ENCODE peak calls at places on chromosomes 11 and 22, in five cellular contexts. Z is fibroblast of pulmonary artery; M is activated CD8-positive, alpha-beta T cell treated with anti-CD3 and anti-CD28 coated beads for 36 hours; A is A549; O is left lung. T is an unnamed sample.

GRCh38 chr11:74057251-74058151 is 48.6 kb upstream of the UCP3 start:
- DNase-seq in Z (peak), A (no peak), M (no peak), O (no peak), T (no peak)

GRCh38 chr11:33735426-33736147 is 636 bp downstream of the CD59 start:
- DNase-seq in Z (no peak), O (no peak), A (peak), M (peak), T (peak)

GRCh38 chr22:50092342-50092741 is 2.5 kb downstream of the MOV10L1 start:
- DNase-seq in O (no peak), A (no peak), M (no peak), Z (no peak), T (no peak)

GRCh38 chr22:40345801-40346177 is 511 bp upstream of the ADSL start:
- DNase-seq in O (peak), M (peak), A (no peak), Z (peak), T (peak)

GRCh38 chr11:130671801-130672700 is 223.6 kb downstream of the ADAMTS15 start:
- DNase-seq in M (no peak), Z (peak), A (peak), O (peak), T (peak)

GRCh38 chr22:19909350-19910179 is 32.0 kb upstream of the COMT start:
- DNase-seq in O (peak), M (peak), A (peak), Z (peak), T (peak)

GRCh38 chr11:79087238-79087956 is 353.4 kb downstream of the TENM4 start:
- DNase-seq in M (no peak), O (no peak), A (peak), Z (peak), T (peak)

GRCh38 chr11:64745219-64745522 is 1.2 kb upstream of the RASGRP2 start:
- DNase-seq in M (peak), O (peak), Z (no peak), A (no peak), T (peak)

GRCh38 chr11:47393163-47394049 is 15.0 kb upstream of the SLC39A13 start:
- DNase-seq in M (no peak), O (peak), Z (peak), A (no peak), T (peak)

GRCh38 chr22:39277135-39277607 is 32.4 kb upstream of the PDGFB start:
- DNase-seq in M (no peak), Z (peak), A (no peak), O (no peak), T (no peak)

GRCh38 chr11:66543263-66544107 is 2.4 kb downstream of the ZDHHC24 start:
- DNase-seq in A (no peak), M (peak), O (peak), Z (peak), T (no peak)

GRCh38 chr11:9263840-9264380 is 1.2 kb downstream of the DENND5A start:
- DNase-seq in O (no peak), Z (no peak), A (peak), M (peak), T (no peak)

GRCh38 chr11:22337571-22338464 is at the start of gene SLC17A6:
- DNase-seq in Z (peak), M (peak), A (peak), O (no peak), T (peak)

DNA sequence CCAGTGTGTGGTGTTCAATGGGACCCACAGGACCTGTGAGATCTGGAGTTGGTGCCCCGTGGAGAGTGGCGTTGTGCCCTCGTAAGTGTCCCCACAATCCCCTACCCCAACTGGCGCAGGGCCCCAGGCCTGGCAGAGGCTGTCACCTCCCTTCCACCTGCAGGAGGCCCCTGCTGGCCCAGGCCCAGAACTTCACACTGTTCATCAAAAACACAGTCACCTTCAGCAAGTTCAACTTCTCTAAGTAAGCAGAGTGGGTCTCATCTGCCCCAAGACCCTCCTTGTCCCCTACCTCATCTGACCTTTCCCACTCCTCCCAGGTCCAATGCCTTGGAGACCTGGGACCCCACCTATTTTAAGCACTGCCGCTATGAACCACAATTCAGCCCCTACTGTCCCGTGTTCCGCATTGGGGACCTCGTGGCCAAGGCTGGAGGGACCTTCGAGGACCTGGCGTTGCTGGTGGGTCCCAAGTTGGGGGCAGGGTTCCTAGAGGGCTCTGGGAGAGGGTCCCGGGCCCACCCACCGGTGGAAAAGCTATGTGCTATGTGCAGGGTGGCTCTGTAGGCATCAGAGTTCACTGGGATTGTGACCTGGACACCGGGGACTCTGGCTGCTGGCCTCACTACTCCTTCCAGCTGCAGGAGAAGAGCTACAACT is 8.1 kb downstream of the P2RX6 start:
- DNase-seq in Z (no peak), A (no peak), M (no peak), O (no peak), T (no peak)
- TF ChIP-seq CTCF in Z (no peak), A (no peak), M (no peak), O (no peak), T (no peak)

GRCh38 chr22:30247974-30248373 is 1.4 kb upstream of the LIF start:
- DNase-seq in M (no peak), A (no peak), O (no peak), Z (no peak), T (no peak)

GRCh38 chr22:30245181-30245984 is 1.2 kb downstream of the LIF start:
- DNase-seq in A (no peak), Z (no peak), O (no peak), M (peak), T (no peak)

GRCh38 chr22:30247561-30247960 is 1.0 kb upstream of the LIF start:
- DNase-seq in O (no peak), A (no peak), M (no peak), Z (no peak), T (no peak)

GRCh38 chr22:30246962-30247376 is 410 bp upstream of the LIF start:
- DNase-seq in O (no peak), Z (no peak), A (no peak), M (no peak), T (no peak)

DNA sequence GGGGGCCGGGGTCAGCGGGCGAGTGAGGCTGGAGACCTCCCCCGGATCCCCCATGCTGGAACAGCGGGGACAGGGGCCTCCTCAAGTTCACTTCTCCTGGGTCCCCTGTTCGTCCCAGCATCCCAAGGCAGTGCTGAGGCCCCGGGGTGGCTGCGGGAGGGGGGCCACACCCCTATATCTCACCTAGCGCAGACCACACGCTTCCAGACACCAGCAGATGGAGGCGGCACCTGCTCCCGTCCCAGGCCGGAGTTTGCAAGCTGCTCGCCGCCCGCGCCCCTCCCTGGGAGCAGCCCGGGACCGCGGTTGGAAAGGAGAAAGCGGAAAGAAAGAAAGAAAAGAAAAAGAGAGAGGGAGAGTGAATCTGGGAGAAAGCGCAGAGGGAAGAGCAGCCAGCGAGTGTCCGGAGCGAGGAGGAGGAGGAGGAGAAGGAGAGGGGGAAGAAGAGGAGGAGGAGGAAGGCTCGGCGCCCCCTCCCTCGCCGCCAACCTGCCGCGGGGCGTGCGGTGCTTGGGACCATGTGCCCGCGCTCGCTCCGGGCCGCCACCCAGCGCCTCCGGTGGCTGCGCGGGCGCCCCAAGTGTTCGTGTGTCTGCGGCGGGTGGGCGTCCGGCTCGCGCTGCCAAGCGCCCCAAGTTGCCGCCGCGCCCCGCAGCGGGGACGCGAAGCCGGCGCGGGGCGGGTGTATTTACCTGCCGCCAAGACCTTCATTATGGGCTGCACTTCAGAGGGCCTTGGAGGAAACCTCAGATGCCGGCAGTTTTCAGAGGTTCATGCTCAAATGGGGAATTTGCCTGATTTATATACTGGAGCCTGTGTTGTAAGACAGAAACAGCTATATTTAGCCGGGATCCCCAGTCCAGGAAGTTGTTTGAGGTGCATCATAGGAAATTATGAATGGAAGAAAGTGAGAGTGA is at the start of gene LIF:
- DNase-seq in A (no peak), M (peak), Z (peak), O (no peak), T (no peak)
- TF ChIP-seq CTCF in A (no peak), M (no peak), Z (no peak), O (no peak), T (peak)

DNA sequence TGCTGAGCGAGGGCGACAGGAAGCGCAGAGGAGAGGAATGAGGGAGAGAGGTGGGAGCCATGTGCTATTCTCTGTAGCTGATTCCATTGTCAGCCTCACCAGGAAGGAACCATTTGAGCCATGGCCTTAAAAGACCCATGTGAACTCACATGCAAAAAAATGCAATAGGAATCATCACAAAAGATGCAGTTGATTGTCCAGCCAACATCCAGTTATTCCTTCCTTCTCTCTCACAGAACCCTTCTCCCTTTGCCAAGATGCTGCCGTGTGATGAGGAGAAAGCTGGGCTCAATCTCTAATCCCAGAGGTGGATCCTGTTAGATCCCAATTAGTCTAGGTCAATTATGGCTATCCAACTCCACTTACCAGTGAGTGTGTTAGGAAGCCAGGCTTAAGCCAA is 58.2 kb upstream of the RRAS2 start:
- DNase-seq in Z (no peak), A (no peak), M (no peak), O (no peak), T (no peak)
- TF ChIP-seq CTCF in Z (no peak), A (no peak), M (no peak), O (no peak), T (no peak)

GRCh38 chr11:102661040-102661439 is 35.9 kb upstream of the MMP20 start:
- DNase-seq in M (no peak), O (no peak), Z (no peak), A (no peak), T (no peak)

GRCh38 chr11:102662607-102663006 is 37.5 kb upstream of the MMP20 start:
- DNase-seq in A (no peak), Z (no peak), M (no peak), O (no peak), T (no peak)

GRCh38 chr11:102669664-102670063 is 35.9 kb downstream of the MMP27 start:
- DNase-seq in M (no peak), Z (no peak), O (no peak), A (no peak), T (no peak)

GRCh38 chr11:102666331-102666957 is 39.1 kb downstream of the MMP27 start:
- DNase-seq in Z (peak), O (no peak), A (peak), M (peak), T (peak)

DNA sequence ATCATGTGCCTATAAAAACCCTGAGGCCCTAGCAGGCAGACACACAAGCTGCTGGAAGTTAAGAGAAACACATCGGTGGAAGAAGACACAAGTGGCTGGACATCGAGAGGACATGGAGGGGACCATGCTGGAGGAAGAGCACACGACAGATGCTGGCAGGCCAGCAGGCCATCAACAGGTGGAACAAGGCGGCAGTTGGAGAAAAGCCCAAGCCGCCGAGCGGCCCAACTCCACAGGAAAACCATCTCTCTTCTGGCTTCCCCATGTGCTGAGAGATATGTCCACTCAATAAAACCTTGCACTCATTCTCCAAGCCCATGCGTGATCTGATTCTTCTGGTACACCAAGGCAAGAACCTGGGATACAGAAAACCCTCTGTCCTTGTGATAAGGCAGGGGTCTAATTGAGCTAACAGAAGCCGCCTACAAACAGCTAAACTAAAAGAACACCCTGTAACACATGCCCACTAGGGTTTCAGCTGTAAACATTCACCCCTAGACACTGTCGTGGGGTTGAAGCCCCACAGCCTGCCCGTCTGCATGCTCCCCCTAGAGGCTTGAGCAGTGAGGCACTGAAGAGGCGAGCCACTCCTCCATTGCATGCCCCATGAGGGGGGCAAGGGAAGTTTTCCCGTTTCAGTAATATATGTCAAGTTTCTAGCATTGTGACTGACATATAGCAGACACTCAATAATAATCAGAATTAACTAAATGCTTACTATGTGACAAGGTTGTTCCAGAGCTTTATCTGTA is 39.0 kb upstream of the MMP20 start:
- DNase-seq in O (no peak), Z (peak), A (peak), M (peak), T (no peak)
- TF ChIP-seq CTCF in O (no peak), Z (peak), A (no peak), M (peak), T (no peak)

T was measured in body of pancreas.